ENCODE peak calls at places on chromosomes 11 and 22, in four cellular contexts. X is cardiac fibroblast, T is GM13976, F is neural crest cell. Y is an unnamed sample.

GRCh38 chr11:13126430-13126829 is 117.3 kb downstream of the RASSF10 start:
- DNase-seq in X (peak), T (no peak), F (no peak), Y (peak)

GRCh38 chr11:67304511-67305113 is 1.3 kb downstream of the SSH3 start:
- DNase-seq in X (no peak), T (no peak), F (no peak), Y (no peak)

GRCh38 chr11:61567286-61568061 is 13.4 kb downstream of the SYT7 start:
- DNase-seq in X (peak), T (peak), F (peak), Y (peak)

GRCh38 chr11:61718613-61719302 is 33.7 kb upstream of the MYRF start:
- DNase-seq in X (peak), T (no peak), F (peak), Y (peak)

GRCh38 chr11:111303476-111303875 is 5.1 kb downstream of the POU2AF3 start:
- DNase-seq in X (no peak), T (no peak), F (no peak), Y (peak)

GRCh38 chr11:13928566-13929251 is 33.8 kb upstream of the SPON1 start:
- DNase-seq in X (peak), T (no peak), F (no peak), Y (peak)

GRCh38 chr11:130523609-130524008 is 75.2 kb downstream of the ADAMTS15 start:
- DNase-seq in X (peak), T (no peak), F (no peak), Y (peak)

GRCh38 chr22:49202226-49202625 is 625.4 kb downstream of the BRD1 start:
- DNase-seq in X (no peak), T (no peak), F (no peak), Y (no peak)

GRCh38 chr22:25113316-25113721 is 86.3 kb upstream of the CRYBB3 start:
- DNase-seq in X (no peak), T (no peak), F (no peak), Y (no peak)

GRCh38 chr11:6472934-6473333 is 807 bp downstream of the TRIM3 start:
- DNase-seq in X (no peak), T (no peak), F (no peak), Y (no peak)

GRCh38 chr11:33453225-33453624 is 196.0 kb downstream of the HIPK3 start:
- DNase-seq in X (no peak), T (no peak), F (no peak), Y (no peak)

GRCh38 chr11:132054822-132055221 is 684.4 kb downstream of the NTM start:
- DNase-seq in X (peak), T (no peak), F (no peak), Y (peak)

GRCh38 chr11:69563946-69564780 is 76.8 kb upstream of the CCND1 start:
- DNase-seq in X (no peak), T (no peak), F (no peak), Y (no peak)

GRCh38 chr11:72605958-72606357 is 68.3 kb downstream of the PDE2A start:
- DNase-seq in X (peak), T (no peak), F (no peak), Y (no peak)

GRCh38 chr11:63623513-63624140 is 9.4 kb upstream of the PLAAT3 start:
- DNase-seq in X (no peak), T (no peak), F (no peak), Y (no peak)

GRCh38 chr22:23762866-23763578 is at the start of gene C22orf15:
- DNase-seq in X (peak), T (no peak), F (no peak), Y (peak)

GRCh38 chr22:50525104-50525958 is at the start of gene SCO2:
- DNase-seq in X (peak), T (peak), F (peak), Y (peak)
- TF ChIP-seq CTCF in X (peak), T (peak), F (peak), Y (peak)

GRCh38 chr11:71140206-71140919 is 112.0 kb downstream of the SHANK2 start:
- DNase-seq in X (no peak), T (no peak), F (no peak), Y (no peak)
- TF ChIP-seq CTCF in X (no peak), T (no peak), F (no peak), Y (no peak)

GRCh38 chr11:108101090-108101775 is 20.1 kb upstream of the ACAT1 start:
- DNase-seq in X (no peak), T (no peak), F (no peak), Y (no peak)
- TF ChIP-seq CTCF in X (no peak), T (no peak), F (no peak), Y (no peak)

DNA sequence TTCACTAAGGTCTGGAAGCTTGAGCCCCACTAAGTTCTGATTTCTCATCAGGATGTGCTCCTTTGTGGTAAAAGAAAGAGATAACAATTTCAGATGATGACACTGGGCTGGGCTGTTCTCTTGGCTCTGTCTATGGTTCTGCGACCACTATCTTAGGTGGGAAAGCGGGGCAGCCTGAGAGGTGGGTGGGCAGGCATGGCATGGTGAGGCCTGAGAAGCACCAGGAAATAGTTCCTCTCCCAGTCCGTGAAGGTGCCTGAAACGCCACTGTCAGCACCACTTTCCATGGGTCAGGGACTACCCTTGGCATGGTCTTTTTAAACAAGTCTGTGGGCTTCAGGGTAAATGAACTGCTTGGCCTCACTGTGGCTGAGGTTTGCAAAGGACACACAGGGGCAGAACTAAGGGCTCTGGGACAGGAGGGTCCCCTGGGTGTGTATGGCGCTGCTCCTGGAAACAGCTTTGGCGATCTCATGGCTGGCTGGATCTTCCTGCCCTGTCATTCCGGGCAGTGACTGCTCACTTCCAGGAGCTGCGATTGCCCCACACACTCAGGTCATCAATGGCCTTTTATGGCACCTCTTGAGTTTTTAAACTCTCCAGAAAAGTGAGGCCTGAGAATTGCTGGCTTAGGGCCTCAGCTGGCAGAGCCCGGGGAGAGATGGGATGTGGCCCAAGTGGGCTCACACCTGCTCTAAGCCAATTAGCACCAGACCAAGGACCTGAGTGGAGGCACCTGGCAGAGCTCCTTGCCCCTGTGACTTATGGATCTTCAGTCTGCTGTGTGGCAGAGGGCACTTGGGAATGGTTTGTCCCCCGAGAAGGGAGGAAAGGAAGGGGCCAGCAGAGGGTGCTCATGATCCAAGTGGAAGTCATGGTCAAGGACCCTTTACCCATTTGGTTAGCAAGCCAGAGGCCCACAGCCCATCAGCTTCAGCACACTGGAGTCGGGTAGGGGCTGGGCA is 55.6 kb upstream of the LYVE1 start:
- DNase-seq in X (peak), T (peak), F (peak), Y (peak)
- TF ChIP-seq CTCF in X (peak), T (peak), F (peak), Y (peak)

GRCh38 chr11:1232328-1233321 is 9.8 kb downstream of the MUC5B start:
- DNase-seq in X (no peak), T (no peak), F (no peak), Y (no peak)

GRCh38 chr11:1234771-1235614 is 12.1 kb downstream of the MUC5B start:
- DNase-seq in X (no peak), T (no peak), F (no peak), Y (no peak)

GRCh38 chr11:1234054-1234720 is 11.3 kb downstream of the MUC5B start:
- DNase-seq in X (no peak), T (no peak), F (no peak), Y (no peak)

GRCh38 chr11:1231396-1232327 is 8.8 kb downstream of the MUC5B start:
- DNase-seq in X (no peak), T (no peak), F (no peak), Y (no peak)

GRCh38 chr11:1233351-1234053 is 10.6 kb downstream of the MUC5B start:
- DNase-seq in X (no peak), T (no peak), F (no peak), Y (no peak)
- TF ChIP-seq CTCF in X (no peak), T (no peak), F (no peak), Y (no peak)

DNA sequence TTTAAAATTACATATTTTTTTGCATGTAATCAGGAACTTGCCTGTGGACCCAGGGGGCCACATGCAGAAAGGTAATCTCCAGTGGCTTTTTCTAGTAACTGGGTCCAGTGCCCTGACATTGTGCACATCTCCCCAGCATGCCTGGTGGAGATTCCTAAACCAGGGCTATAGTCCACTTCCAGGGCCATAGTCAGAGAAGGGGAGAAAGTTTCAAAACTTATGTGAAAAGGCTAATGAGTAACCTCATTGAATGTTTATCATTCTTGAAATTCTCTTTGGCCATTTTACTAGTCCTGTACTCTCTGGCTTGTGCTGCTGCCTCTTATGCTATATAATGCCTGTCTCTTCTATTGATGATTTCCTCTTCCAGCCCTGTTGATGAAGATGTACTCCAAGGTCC is 47.8 kb downstream of the BARX2 start:
- DNase-seq in X (no peak), T (no peak), F (no peak), Y (no peak)
- TF ChIP-seq CTCF in X (no peak), T (no peak), F (no peak), Y (no peak)

DNA sequence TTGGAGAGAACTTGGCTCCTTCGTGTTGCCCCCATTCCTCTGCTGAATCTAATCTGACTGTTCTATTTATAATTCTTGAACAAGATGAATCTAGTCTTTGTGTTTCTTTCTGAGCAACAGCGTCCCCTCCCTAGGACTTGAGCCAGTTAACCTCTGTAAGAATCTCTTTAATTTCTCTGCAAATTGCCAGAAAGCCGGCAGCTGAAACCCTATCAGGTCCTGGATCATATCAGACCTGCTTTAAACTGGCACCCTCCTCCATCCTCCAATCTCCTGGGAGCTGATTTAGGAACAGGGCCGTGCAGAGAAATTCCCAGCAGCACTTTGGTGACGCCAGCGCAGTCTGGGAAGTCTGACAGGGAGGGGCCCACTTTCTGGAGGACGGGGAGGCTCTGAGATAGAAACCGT is 289.2 kb upstream of the SORL1-AS1 start:
- DNase-seq in X (peak), T (no peak), F (no peak), Y (peak)
- TF ChIP-seq CTCF in X (no peak), T (no peak), F (no peak), Y (peak)

GRCh38 chr11:75525433-75526191 is at the start of gene GDPD5:
- DNase-seq in X (peak), T (peak), F (peak), Y (peak)
- TF ChIP-seq CTCF in X (no peak), T (peak), F (peak), Y (peak)